ENCODE peak calls at places on chromosomes 11 and 22, in ten cellular contexts. Y is ureter; J is endothelial cell; D is activated CD4-positive, alpha-beta T cell treated with anti-CD3 and anti-CD28 coated beads for 36 hours; O is amniotic stem cell; F is osteocyte; G is T-helper 2 cell; W is D341Med; I is frontal cortex; N is retinal pigment epithelial cell. Z is an unnamed sample.

GRCh38 chr11:120929664-120930154 is 94.2 kb upstream of the TBCEL start:
- DNase-seq in Y (no peak), J (peak; percentile 72), D (peak; percentile 76), O (no peak), F (no peak), G (no peak), W (peak; percentile 86), I (peak; percentile 51), N (peak; percentile 14), Z (peak; percentile 27)

GRCh38 chr22:47129902-47130301 is 367.5 kb downstream of the TBC1D22A start:
- DNase-seq in Y (peak; percentile 89), J (no peak), D (peak; percentile 56), O (no peak), F (no peak), G (no peak), W (no peak), I (no peak), N (no peak), Z (no peak)

GRCh38 chr22:45503816-45504702 is 1.4 kb downstream of the FBLN1 start:
- DNase-seq in Y (no peak), J (peak; percentile 44), D (peak; percentile 35), O (peak; percentile 23), F (no peak), G (no peak), W (no peak), I (no peak), N (no peak), Z (no peak)

GRCh38 chr11:7657306-7658025 is 15.8 kb downstream of the CYB5R2 start:
- DNase-seq in Y (peak; percentile 58), J (peak; percentile 60), D (peak; percentile 43), O (peak; percentile 6), F (peak; percentile 65), G (no peak), W (peak; percentile 57), I (peak; percentile 60), N (peak; percentile 41), Z (peak; percentile 67)

GRCh38 chr11:117761993-117762392 is 35.0 kb downstream of the DSCAML1 start:
- DNase-seq in Y (no peak), J (no peak), D (no peak), O (no peak), F (no peak), G (no peak), W (no peak), I (no peak), N (no peak), Z (no peak)

GRCh38 chr11:68213135-68213515 is at the start of gene KMT5B:
- DNase-seq in Y (peak; percentile 75), J (no peak), D (peak; percentile 66), O (peak; percentile 21), F (no peak), G (no peak), W (no peak), I (no peak), N (no peak), Z (peak; percentile 50)

GRCh38 chr22:21051145-21051835 is 5.5 kb downstream of the LRRC74B start:
- DNase-seq in Y (no peak), J (no peak), D (no peak), O (no peak), F (no peak), G (no peak), W (peak; percentile 65), I (no peak), N (no peak), Z (no peak)

GRCh38 chr11:46547579-46547978 is 46.2 kb downstream of the AMBRA1 start:
- DNase-seq in Y (no peak), J (no peak), D (no peak), O (no peak), F (no peak), G (no peak), W (no peak), I (no peak), N (no peak), Z (no peak)

GRCh38 chr22:49349181-49349835 is 478.4 kb downstream of the BRD1 start:
- DNase-seq in Y (no peak), J (no peak), D (no peak), O (no peak), F (no peak), G (no peak), W (no peak), I (no peak), N (no peak), Z (no peak)

GRCh38 chr11:61153593-61154090 is 7.6 kb downstream of the VPS37C start:
- DNase-seq in Y (no peak), J (no peak), D (no peak), O (peak; percentile 5), F (no peak), G (no peak), W (no peak), I (no peak), N (no peak), Z (no peak)

GRCh38 chr11:73961321-73961720 is 10.5 kb downstream of the DNAJB13 start:
- DNase-seq in Y (no peak), J (no peak), D (no peak), O (no peak), F (no peak), G (no peak), W (no peak), I (no peak), N (no peak), Z (no peak)

GRCh38 chr11:25628030-25628429 is 703.9 kb upstream of the ANO3 start:
- DNase-seq in Y (no peak), J (no peak), D (no peak), O (no peak), F (no peak), G (no peak), W (no peak), I (no peak), N (no peak), Z (no peak)

GRCh38 chr22:23223566-23224317 is 43.4 kb downstream of the BCR start:
- DNase-seq in Y (no peak), J (peak; percentile 39), D (no peak), O (no peak), F (no peak), G (no peak), W (no peak), I (no peak), N (no peak), Z (no peak)

GRCh38 chr11:19935507-19935906 is 222.9 kb downstream of the NAV2 start:
- DNase-seq in Y (no peak), J (no peak), D (no peak), O (peak; percentile 82), F (no peak), G (no peak), W (no peak), I (no peak), N (peak; percentile 91), Z (no peak)

GRCh38 chr11:69912911-69913451 is 93.8 kb upstream of the FGF3 start:
- DNase-seq in Y (peak; percentile 31), J (no peak), D (peak; percentile 55), O (no peak), F (no peak), G (no peak), W (no peak), I (no peak), N (no peak), Z (no peak)

GRCh38 chr11:25052844-25053243 is 556.0 kb downstream of the LUZP2 start:
- DNase-seq in Y (no peak), J (no peak), D (no peak), O (no peak), F (no peak), G (no peak), W (no peak), I (no peak), N (no peak), Z (no peak)

GRCh38 chr22:49207008-49207775 is 620.5 kb downstream of the BRD1 start:
- DNase-seq in Y (peak; percentile 22), J (no peak), D (no peak), O (no peak), F (peak; percentile 63), G (no peak), W (no peak), I (no peak), N (no peak), Z (no peak)

GRCh38 chr22:32665676-32666075 is 135.8 kb upstream of the TIMP3 start:
- DNase-seq in Y (no peak), J (no peak), D (no peak), O (no peak), F (no peak), G (no peak), W (no peak), I (no peak), N (no peak), Z (no peak)

GRCh38 chr11:68066742-68067141 is 27.9 kb downstream of the TCIRG1 start:
- DNase-seq in Y (no peak), J (peak; percentile 5), D (no peak), O (no peak), F (no peak), G (no peak), W (no peak), I (no peak), N (no peak), Z (peak; percentile 56)

GRCh38 chr11:61890536-61891330 is 612 bp downstream of the FADS3 start:
- DNase-seq in Y (peak; percentile 68), J (no peak), D (peak; percentile 66), O (peak; percentile 57), F (no peak), G (no peak), W (peak; percentile 60), I (peak; percentile 63), N (peak; percentile 44), Z (no peak)